ENCODE peak calls at places on chromosome 1, in nine cellular contexts. One of them, this sample, is unnamed.

GRCh38 chr1:91174734-91175133 is 152.9 kb upstream of the ZNF644 start:
- DNase-seq in mammary epithelial cell: no peak
- DNase-seq in body of pancreas: no peak
- DNase-seq in CD8-positive, alpha-beta memory T cell: no peak
- DNase-seq in PC-3: no peak
- DNase-seq in aorta: no peak
- DNase-seq in cardiac muscle cell: no peak
- DNase-seq in neural progenitor cell: no peak
- DNase-seq in Panc1: no peak
- DNase-seq in this sample: no peak

GRCh38 chr1:52834798-52835197 is 7.8 kb upstream of the ZYG11A start:
- DNase-seq in mammary epithelial cell: no peak
- DNase-seq in body of pancreas: no peak
- DNase-seq in PC-3: no peak
- DNase-seq in cardiac muscle cell: peak
- DNase-seq in Panc1: no peak
- DNase-seq in neural progenitor cell: no peak
- DNase-seq in aorta: no peak
- DNase-seq in CD8-positive, alpha-beta memory T cell: no peak
- DNase-seq in this sample: no peak

GRCh38 chr1:169322138-169322537 is 45.5 kb downstream of the NME7 start:
- DNase-seq in neural progenitor cell: no peak
- DNase-seq in aorta: no peak
- DNase-seq in mammary epithelial cell: no peak
- DNase-seq in CD8-positive, alpha-beta memory T cell: no peak
- DNase-seq in cardiac muscle cell: no peak
- DNase-seq in Panc1: no peak
- DNase-seq in body of pancreas: no peak
- DNase-seq in PC-3: no peak
- DNase-seq in this sample: no peak

GRCh38 chr1:226563666-226564065 is 15.1 kb downstream of the STUM start:
- DNase-seq in neural progenitor cell: no peak
- DNase-seq in CD8-positive, alpha-beta memory T cell: no peak
- DNase-seq in mammary epithelial cell: no peak
- DNase-seq in Panc1: no peak
- DNase-seq in body of pancreas: peak
- DNase-seq in cardiac muscle cell: no peak
- DNase-seq in aorta: no peak
- DNase-seq in PC-3: no peak
- DNase-seq in this sample: no peak

GRCh38 chr1:245645406-245645805 is 490.6 kb downstream of the KIF26B start:
- DNase-seq in Panc1: no peak
- DNase-seq in aorta: no peak
- DNase-seq in body of pancreas: no peak
- DNase-seq in CD8-positive, alpha-beta memory T cell: no peak
- DNase-seq in mammary epithelial cell: no peak
- DNase-seq in PC-3: no peak
- DNase-seq in neural progenitor cell: no peak
- DNase-seq in cardiac muscle cell: no peak
- DNase-seq in this sample: no peak

GRCh38 chr1:100734716-100735115 is 15.2 kb downstream of the VCAM1 start:
- DNase-seq in aorta: no peak
- DNase-seq in cardiac muscle cell: peak
- DNase-seq in mammary epithelial cell: peak
- DNase-seq in CD8-positive, alpha-beta memory T cell: no peak
- DNase-seq in body of pancreas: no peak
- DNase-seq in neural progenitor cell: no peak
- DNase-seq in Panc1: no peak
- DNase-seq in PC-3: peak
- DNase-seq in this sample: no peak

GRCh38 chr1:215529111-215529510 is 38.0 kb upstream of the KCTD3 start:
- DNase-seq in neural progenitor cell: no peak
- DNase-seq in mammary epithelial cell: no peak
- DNase-seq in body of pancreas: no peak
- DNase-seq in cardiac muscle cell: no peak
- DNase-seq in CD8-positive, alpha-beta memory T cell: no peak
- DNase-seq in Panc1: no peak
- DNase-seq in PC-3: no peak
- DNase-seq in aorta: no peak
- DNase-seq in this sample: no peak

GRCh38 chr1:25890249-25891034 is 14.9 kb upstream of the PAQR7 start:
- DNase-seq in CD8-positive, alpha-beta memory T cell: no peak
- DNase-seq in cardiac muscle cell: no peak
- DNase-seq in body of pancreas: peak
- DNase-seq in neural progenitor cell: no peak
- DNase-seq in PC-3: peak
- DNase-seq in Panc1: peak
- DNase-seq in mammary epithelial cell: peak
- DNase-seq in aorta: no peak
- DNase-seq in this sample: no peak

GRCh38 chr1:239619190-239619589 is 232.8 kb downstream of the CHRM3 start:
- DNase-seq in mammary epithelial cell: no peak
- DNase-seq in PC-3: no peak
- DNase-seq in Panc1: no peak
- DNase-seq in cardiac muscle cell: no peak
- DNase-seq in neural progenitor cell: no peak
- DNase-seq in CD8-positive, alpha-beta memory T cell: no peak
- DNase-seq in aorta: no peak
- DNase-seq in body of pancreas: no peak
- DNase-seq in this sample: no peak

GRCh38 chr1:33609739-33610138 is 137.3 kb downstream of the ZSCAN20 start:
- DNase-seq in cardiac muscle cell: no peak
- DNase-seq in aorta: no peak
- DNase-seq in neural progenitor cell: no peak
- DNase-seq in body of pancreas: no peak
- DNase-seq in PC-3: no peak
- DNase-seq in mammary epithelial cell: no peak
- DNase-seq in Panc1: no peak
- DNase-seq in CD8-positive, alpha-beta memory T cell: no peak
- DNase-seq in this sample: no peak

GRCh38 chr1:168223261-168223660 is 2.5 kb upstream of the SFT2D2 start:
- DNase-seq in cardiac muscle cell: no peak
- DNase-seq in Panc1: no peak
- DNase-seq in CD8-positive, alpha-beta memory T cell: no peak
- DNase-seq in neural progenitor cell: no peak
- DNase-seq in mammary epithelial cell: no peak
- DNase-seq in body of pancreas: no peak
- DNase-seq in aorta: no peak
- DNase-seq in PC-3: no peak
- DNase-seq in this sample: no peak

GRCh38 chr1:179295356-179295755 is 1.8 kb downstream of the SOAT1 start:
- DNase-seq in cardiac muscle cell: no peak
- DNase-seq in PC-3: no peak
- DNase-seq in aorta: no peak
- DNase-seq in neural progenitor cell: no peak
- DNase-seq in mammary epithelial cell: no peak
- DNase-seq in body of pancreas: no peak
- DNase-seq in CD8-positive, alpha-beta memory T cell: no peak
- DNase-seq in Panc1: no peak
- DNase-seq in this sample: no peak
- H3K4me3 ChIP-seq in cardiac muscle cell: no peak
- H3K4me3 ChIP-seq in PC-3: peak
- H3K4me3 ChIP-seq in aorta: no peak
- H3K4me3 ChIP-seq in neural progenitor cell: no peak
- H3K4me3 ChIP-seq in mammary epithelial cell: peak
- H3K4me3 ChIP-seq in body of pancreas: no peak
- H3K4me3 ChIP-seq in CD8-positive, alpha-beta memory T cell: peak
- H3K4me3 ChIP-seq in Panc1: peak
- H3K4me3 ChIP-seq in this sample: peak

GRCh38 chr1:151061704-151062103 is 1.5 kb downstream of the MLLT11 start:
- DNase-seq in body of pancreas: no peak
- DNase-seq in aorta: no peak
- DNase-seq in Panc1: no peak
- DNase-seq in neural progenitor cell: no peak
- DNase-seq in CD8-positive, alpha-beta memory T cell: no peak
- DNase-seq in PC-3: no peak
- DNase-seq in cardiac muscle cell: no peak
- DNase-seq in mammary epithelial cell: no peak
- DNase-seq in this sample: no peak

GRCh38 chr1:151060241-151061011 is at the start of gene MLLT11:
- DNase-seq in Panc1: no peak
- DNase-seq in CD8-positive, alpha-beta memory T cell: no peak
- DNase-seq in mammary epithelial cell: peak
- DNase-seq in cardiac muscle cell: peak
- DNase-seq in aorta: no peak
- DNase-seq in PC-3: peak
- DNase-seq in neural progenitor cell: peak
- DNase-seq in body of pancreas: no peak
- DNase-seq in this sample: no peak

GRCh38 chr1:151061012-151061401 is 810 bp downstream of the MLLT11 start:
- DNase-seq in Panc1: no peak
- DNase-seq in neural progenitor cell: peak
- DNase-seq in cardiac muscle cell: no peak
- DNase-seq in CD8-positive, alpha-beta memory T cell: no peak
- DNase-seq in aorta: no peak
- DNase-seq in PC-3: peak
- DNase-seq in body of pancreas: no peak
- DNase-seq in mammary epithelial cell: no peak
- DNase-seq in this sample: no peak

GRCh38 chr1:151065089-151065645 is 5.0 kb downstream of the MLLT11 start:
- DNase-seq in neural progenitor cell: no peak
- DNase-seq in CD8-positive, alpha-beta memory T cell: no peak
- DNase-seq in Panc1: no peak
- DNase-seq in mammary epithelial cell: no peak
- DNase-seq in PC-3: no peak
- DNase-seq in cardiac muscle cell: no peak
- DNase-seq in aorta: no peak
- DNase-seq in body of pancreas: no peak
- DNase-seq in this sample: no peak

DNA sequence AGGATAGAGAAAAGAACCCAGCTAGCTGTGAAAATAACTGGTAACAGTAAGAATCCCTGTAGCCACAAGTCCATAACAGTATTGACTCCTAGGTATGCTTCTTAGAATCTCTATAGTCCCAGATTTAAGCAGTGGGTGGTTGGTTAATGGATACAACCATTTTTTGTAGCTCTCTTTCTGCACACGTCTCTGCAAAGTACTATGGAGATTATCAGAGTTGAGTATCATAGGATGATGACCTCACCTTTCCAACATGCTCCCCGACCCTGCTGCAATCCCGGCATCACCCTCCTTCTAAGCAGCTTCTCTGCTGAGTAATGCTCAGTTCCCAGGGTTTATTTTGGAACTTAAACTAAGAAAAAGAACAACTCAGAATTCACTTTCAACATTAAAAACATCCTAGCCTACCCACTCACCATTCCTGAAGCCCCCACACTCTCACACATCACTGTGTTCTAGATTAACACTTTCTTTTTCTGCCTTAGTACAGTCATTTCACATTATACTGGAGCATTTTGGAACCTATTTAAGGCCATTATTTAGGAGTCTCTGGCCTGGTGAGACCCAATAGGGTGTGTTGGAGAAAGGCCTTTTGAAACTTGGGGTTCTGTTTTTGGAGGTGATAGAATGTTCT is 2.7 kb downstream of the MLLT11 start:
- DNase-seq in aorta: no peak
- DNase-seq in neural progenitor cell: no peak
- DNase-seq in mammary epithelial cell: peak
- DNase-seq in body of pancreas: no peak
- DNase-seq in PC-3: peak
- DNase-seq in CD8-positive, alpha-beta memory T cell: no peak
- DNase-seq in Panc1: no peak
- DNase-seq in cardiac muscle cell: peak
- DNase-seq in this sample: no peak
- H3K4me3 ChIP-seq in aorta: no peak
- H3K4me3 ChIP-seq in neural progenitor cell: peak
- H3K4me3 ChIP-seq in mammary epithelial cell: no peak
- H3K4me3 ChIP-seq in body of pancreas: no peak
- H3K4me3 ChIP-seq in PC-3: peak
- H3K4me3 ChIP-seq in CD8-positive, alpha-beta memory T cell: no peak
- H3K4me3 ChIP-seq in Panc1: no peak
- H3K4me3 ChIP-seq in cardiac muscle cell: no peak
- H3K4me3 ChIP-seq in this sample: no peak

GRCh38 chr1:20185834-20186782 is at the start of the genes PLA2G2C and UBXN10:
- DNase-seq in mammary epithelial cell: no peak
- DNase-seq in Panc1: no peak
- DNase-seq in aorta: peak
- DNase-seq in body of pancreas: peak
- DNase-seq in PC-3: no peak
- DNase-seq in neural progenitor cell: peak
- DNase-seq in cardiac muscle cell: peak
- DNase-seq in CD8-positive, alpha-beta memory T cell: peak
- DNase-seq in this sample: no peak
- H3K4me3 ChIP-seq in mammary epithelial cell: no peak
- H3K4me3 ChIP-seq in Panc1: peak
- H3K4me3 ChIP-seq in aorta: no peak
- H3K4me3 ChIP-seq in body of pancreas: no peak
- H3K4me3 ChIP-seq in PC-3: no peak
- H3K4me3 ChIP-seq in neural progenitor cell: peak
- H3K4me3 ChIP-seq in cardiac muscle cell: peak
- H3K4me3 ChIP-seq in CD8-positive, alpha-beta memory T cell: peak
- H3K4me3 ChIP-seq in this sample: peak

GRCh38 chr1:43902058-43902831 is 31.4 kb upstream of the ARTN start:
- DNase-seq in cardiac muscle cell: no peak
- DNase-seq in aorta: no peak
- DNase-seq in PC-3: no peak
- DNase-seq in neural progenitor cell: no peak
- DNase-seq in CD8-positive, alpha-beta memory T cell: no peak
- DNase-seq in body of pancreas: peak
- DNase-seq in Panc1: no peak
- DNase-seq in mammary epithelial cell: no peak
- DNase-seq in this sample: no peak

GRCh38 chr1:43904660-43905551 is 28.7 kb upstream of the ARTN start:
- DNase-seq in body of pancreas: no peak
- DNase-seq in mammary epithelial cell: no peak
- DNase-seq in CD8-positive, alpha-beta memory T cell: no peak
- DNase-seq in aorta: no peak
- DNase-seq in Panc1: no peak
- DNase-seq in neural progenitor cell: no peak
- DNase-seq in cardiac muscle cell: no peak
- DNase-seq in PC-3: no peak
- DNase-seq in this sample: no peak

GRCh38 chr1:43898981-43899380 is 34.6 kb upstream of the ARTN start:
- DNase-seq in aorta: no peak
- DNase-seq in CD8-positive, alpha-beta memory T cell: no peak
- DNase-seq in neural progenitor cell: no peak
- DNase-seq in PC-3: no peak
- DNase-seq in cardiac muscle cell: no peak
- DNase-seq in Panc1: no peak
- DNase-seq in mammary epithelial cell: no peak
- DNase-seq in body of pancreas: no peak
- DNase-seq in this sample: no peak

GRCh38 chr1:43901562-43901961 is 32.0 kb upstream of the ARTN start:
- DNase-seq in body of pancreas: no peak
- DNase-seq in cardiac muscle cell: no peak
- DNase-seq in mammary epithelial cell: no peak
- DNase-seq in aorta: no peak
- DNase-seq in PC-3: no peak
- DNase-seq in CD8-positive, alpha-beta memory T cell: no peak
- DNase-seq in Panc1: no peak
- DNase-seq in neural progenitor cell: no peak
- DNase-seq in this sample: no peak

DNA sequence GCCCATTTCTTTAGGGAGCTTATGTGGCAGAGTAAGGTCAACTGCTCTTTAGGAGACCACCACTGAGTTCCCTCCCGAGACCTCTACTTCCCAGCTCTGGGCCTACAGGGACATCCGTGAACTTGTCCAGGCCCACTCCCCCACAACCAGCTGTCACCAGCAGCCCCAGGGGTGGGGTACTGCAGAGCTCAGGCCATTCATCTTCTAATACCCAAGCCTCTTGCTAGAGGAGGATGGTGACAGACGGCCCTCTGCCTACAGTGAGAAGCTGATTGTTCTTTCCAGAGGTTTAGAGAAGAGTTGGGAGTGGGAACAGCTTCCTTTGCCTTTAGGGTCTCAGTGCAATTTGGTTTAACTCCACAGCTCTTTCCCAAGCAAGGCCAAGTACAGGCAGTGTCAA is 33.2 kb upstream of the ARTN start:
- DNase-seq in Panc1: no peak
- DNase-seq in body of pancreas: no peak
- DNase-seq in aorta: no peak
- DNase-seq in mammary epithelial cell: no peak
- DNase-seq in neural progenitor cell: no peak
- DNase-seq in CD8-positive, alpha-beta memory T cell: no peak
- DNase-seq in PC-3: no peak
- DNase-seq in cardiac muscle cell: no peak
- DNase-seq in this sample: no peak
- H3K4me3 ChIP-seq in Panc1: no peak
- H3K4me3 ChIP-seq in body of pancreas: no peak
- H3K4me3 ChIP-seq in aorta: no peak
- H3K4me3 ChIP-seq in mammary epithelial cell: no peak
- H3K4me3 ChIP-seq in neural progenitor cell: no peak
- H3K4me3 ChIP-seq in CD8-positive, alpha-beta memory T cell: no peak
- H3K4me3 ChIP-seq in PC-3: no peak
- H3K4me3 ChIP-seq in cardiac muscle cell: no peak
- H3K4me3 ChIP-seq in this sample: no peak